ENCODE peak calls at places on chromosomes 6 and 20, in seven cellular contexts. M is Calu3; O is GM13977; B is astrocyte; Y is COLO829; F is NCI-H1417; P is stimulated activated CD4-positive, alpha-beta T cell treated with anti-CD3 and anti-CD28 coated beads, Interleukin-4, amount 100 ng/mL, for 1 hour. C is an unnamed sample.

GRCh38 chr6:106883808-106884262 is 90.7 kb downstream of the CD24 start:
- DNase-seq in P (no peak), B (no peak), O (no peak), Y (no peak), F (no peak), M (no peak), C (no peak)

GRCh38 chr6:89564752-89565427 is 73.7 kb downstream of the LYRM2 start:
- DNase-seq in P (no peak), M (no peak), B (peak), O (no peak), Y (no peak), F (peak), C (no peak)

GRCh38 chr6:73049971-73050594 is 175.2 kb downstream of the KHDC1L start:
- DNase-seq in O (no peak), P (no peak), F (no peak), M (no peak), B (no peak), Y (no peak), C (no peak)

GRCh38 chr6:37417393-37417792 is 15.6 kb upstream of the CMTR1 start:
- DNase-seq in P (no peak), B (no peak), Y (no peak), M (no peak), F (no peak), O (no peak), C (no peak)

GRCh38 chr6:16238658-16239089 is 287 bp downstream of the GMPR start:
- DNase-seq in M (peak), B (no peak), F (peak), Y (no peak), P (no peak), O (no peak), C (peak)

GRCh38 chr20:53757472-53757913 is 163.9 kb upstream of the ZNF217 start:
- DNase-seq in B (no peak), F (no peak), O (no peak), Y (no peak), M (no peak), P (no peak), C (no peak)

GRCh38 chr20:34011275-34011674 is 17.6 kb downstream of the RALY start:
- DNase-seq in M (no peak), P (no peak), O (no peak), Y (no peak), F (no peak), B (no peak), C (no peak)

GRCh38 chr6:20900396-20901160 is 366.3 kb downstream of the CDKAL1 start:
- DNase-seq in O (peak), P (no peak), M (no peak), Y (no peak), F (no peak), B (no peak), C (no peak)

GRCh38 chr6:31713465-31713864 is 1.7 kb upstream of the LY6G6D start:
- DNase-seq in F (no peak), M (no peak), O (no peak), B (no peak), Y (no peak), P (no peak), C (no peak)

GRCh38 chr6:21800948-21801438 is 207.4 kb downstream of the SOX4 start:
- DNase-seq in B (peak), P (no peak), O (no peak), F (peak), Y (no peak), M (peak), C (no peak)

GRCh38 chr6:112502348-112503130 is 155.4 kb downstream of the RFPL4B start:
- DNase-seq in B (peak), P (no peak), O (no peak), M (no peak), Y (peak), F (no peak), C (no peak)

GRCh38 chr6:10587694-10588392 is 66.7 kb downstream of the GCNT2 start:
- DNase-seq in P (no peak), M (no peak), O (no peak), F (no peak), B (no peak), Y (no peak), C (no peak)

GRCh38 chr6:156942266-156942665 is 165.1 kb downstream of the ARID1B start:
- DNase-seq in Y (no peak), O (no peak), M (no peak), B (no peak), P (no peak), F (peak), C (no peak)

GRCh38 chr6:137717074-137718073 is 149.7 kb upstream of the TNFAIP3 start:
- DNase-seq in B (peak), O (no peak), Y (no peak), P (peak), F (peak), M (no peak), C (no peak)

GRCh38 chr6:134464690-134465411 is 146.9 kb upstream of the SGK1 start:
- DNase-seq in M (no peak), Y (peak), B (peak), O (peak), P (no peak), F (no peak), C (no peak)

GRCh38 chr6:21037453-21037852 is 503.2 kb downstream of the CDKAL1 start:
- DNase-seq in F (no peak), M (no peak), Y (no peak), B (no peak), O (no peak), P (no peak), C (peak)

GRCh38 chr6:117404548-117404947 is 21.2 kb downstream of the ROS1 start:
- DNase-seq in P (no peak), M (peak), Y (no peak), B (peak), O (no peak), F (no peak), C (no peak)

GRCh38 chr6:136609878-136610706 is 59.9 kb upstream of the MAP7 start:
- DNase-seq in M (peak), F (peak), P (no peak), B (peak), Y (peak), O (no peak), C (no peak)

GRCh38 chr20:41165001-41165882 is 27.9 kb downstream of the PLCG1 start:
- DNase-seq in F (no peak), B (no peak), O (no peak), Y (no peak), M (no peak), P (no peak), C (no peak)

GRCh38 chr6:47759364-47759763 is 22.5 kb upstream of the OPN5 start:
- DNase-seq in P (no peak), O (no peak), M (no peak), B (peak), Y (no peak), F (no peak), C (no peak)

GRCh38 chr6:163387317-163387716 is 27.2 kb upstream of the QKI start:
- DNase-seq in Y (no peak), P (no peak), F (no peak), O (no peak), M (no peak), B (no peak), C (no peak)

GRCh38 chr6:48714286-48715049 is 603.5 kb upstream of the PTCHD4 start:
- DNase-seq in B (peak), O (no peak), Y (no peak), M (no peak), P (no peak), F (peak), C (no peak)

GRCh38 chr6:100001915-100002388 is 7.9 kb upstream of the MCHR2 start:
- DNase-seq in P (peak), O (peak), B (peak), M (peak), F (peak), Y (peak), C (peak)

GRCh38 chr6:128723667-128724066 is 159.3 kb upstream of the LAMA2 start:
- DNase-seq in B (peak), O (no peak), F (no peak), Y (no peak), P (no peak), M (no peak), C (no peak)

GRCh38 chr20:51029963-51030930 is 7.3 kb upstream of the KCNG1 start:
- DNase-seq in P (no peak), F (no peak), B (no peak), M (no peak), O (no peak), Y (no peak), C (no peak)

GRCh38 chr6:89966913-89967312 is 72.6 kb downstream of the GJA10 start:
- DNase-seq in M (no peak), O (no peak), Y (no peak), F (no peak), B (no peak), P (no peak), C (no peak)

GRCh38 chr6:148358196-148358785 is 15.7 kb downstream of the SASH1 start:
- DNase-seq in Y (no peak), O (no peak), F (no peak), B (peak), M (no peak), P (no peak), C (no peak)

GRCh38 chr6:25223421-25224052 is 55.6 kb upstream of the CARMIL1 start:
- DNase-seq in B (peak), P (peak), F (peak), Y (peak), M (peak), O (peak), C (peak)

GRCh38 chr6:14882394-14883073 is 363.3 kb upstream of the JARID2 start:
- DNase-seq in F (no peak), P (no peak), B (no peak), M (no peak), O (no peak), Y (no peak), C (no peak)

GRCh38 chr6:137581019-137581707 is 87.0 kb upstream of the OLIG3 start:
- DNase-seq in Y (no peak), F (no peak), O (no peak), B (no peak), P (no peak), M (no peak), C (no peak)

GRCh38 chr20:4483481-4483880 is 238.2 kb upstream of the PRND start:
- DNase-seq in B (peak), P (no peak), Y (peak), F (no peak), O (no peak), M (no peak), C (no peak)

GRCh38 chr20:34579191-34579661 is 20.7 kb downstream of the MAP1LC3A start:
- DNase-seq in P (no peak), F (peak), O (no peak), Y (peak), M (peak), B (peak), C (no peak)

GRCh38 chr20:53961527-53961926 is 108.9 kb downstream of the BCAS1 start:
- DNase-seq in B (no peak), F (no peak), P (no peak), O (no peak), M (no peak), Y (no peak), C (no peak)

GRCh38 chr6:120055071-120055470 is 705.5 kb upstream of the MAN1A1 start:
- DNase-seq in O (no peak), F (no peak), M (no peak), P (no peak), B (no peak), Y (no peak), C (no peak)

GRCh38 chr6:30287139-30287538 is 39.6 kb upstream of the TRIM39 start:
- DNase-seq in F (no peak), O (no peak), M (no peak), Y (no peak), P (no peak), B (no peak), C (no peak)

GRCh38 chr6:50047026-50047425 is 2.7 kb downstream of the DEFB112 start:
- DNase-seq in F (no peak), M (no peak), Y (no peak), B (no peak), O (no peak), P (no peak), C (no peak)

GRCh38 chr20:59603727-59604608 is at the start of gene PHACTR3:
- DNase-seq in B (no peak), M (no peak), P (no peak), F (peak), O (no peak), Y (no peak), C (no peak)

GRCh38 chr6:48016027-48016755 is 94.8 kb downstream of the PTCHD4 start:
- DNase-seq in B (no peak), O (no peak), M (no peak), P (no peak), Y (no peak), F (no peak), C (no peak)

GRCh38 chr20:47989957-47990356 is 204.7 kb upstream of the SULF2 start:
- DNase-seq in P (no peak), O (no peak), B (no peak), M (peak), Y (no peak), F (no peak), C (no peak)